ENCODE peak calls at places on chromosome 7, in nine cellular contexts. H, U, F, Y, S, L, G, J and Z are unnamed samples.
A peak's percentile ranks its signal among the peaks of the same experiment; 100 is the strongest.

GRCh38 chr7:31785081-31785480 is 98.1 kb downstream of the PPP1R17 start:
- DNase-seq in G (no peak), Y (no peak), U (no peak), L (no peak), H (no peak), S (no peak), F (no peak), J (no peak), Z (no peak)

GRCh38 chr7:6489612-6490011 is 41.9 kb upstream of the DAGLB start:
- DNase-seq in Y (no peak), S (no peak), G (no peak), L (peak; percentile 37), H (no peak), U (no peak), F (no peak), J (no peak), Z (no peak)

GRCh38 chr7:117741962-117742361 is 131.3 kb downstream of the CTTNBP2 start:
- DNase-seq in F (no peak), J (no peak), U (no peak), H (no peak), L (no peak), G (no peak), S (no peak), Y (no peak), Z (no peak)

GRCh38 chr7:112898432-112899290 is 108.5 kb upstream of the TMEM168 start:
- DNase-seq in U (peak; percentile 28), L (peak; percentile 59), H (no peak), Y (peak; percentile 78), F (no peak), J (no peak), G (peak; percentile 71), S (no peak), Z (peak; percentile 40)

GRCh38 chr7:155999631-156000489 is 187.6 kb upstream of the SHH start:
- DNase-seq in H (no peak), L (no peak), F (no peak), U (no peak), G (no peak), J (no peak), Y (no peak), S (no peak), Z (no peak)

GRCh38 chr7:66529889-66530615 is 98.6 kb upstream of the KCTD7 start:
- DNase-seq in U (no peak), Y (no peak), F (no peak), S (no peak), L (no peak), J (no peak), H (no peak), G (no peak), Z (no peak)

GRCh38 chr7:149238051-149238450 is 1.4 kb upstream of the ZNF212 start:
- DNase-seq in F (no peak), L (no peak), S (no peak), U (peak; percentile 58), H (no peak), Y (peak; percentile 96), G (peak; percentile 80), J (no peak), Z (no peak)

GRCh38 chr7:26656735-26657134 is 207.7 kb downstream of the SKAP2 start:
- DNase-seq in G (no peak), F (no peak), U (no peak), L (no peak), J (no peak), Y (no peak), S (no peak), H (no peak), Z (no peak)

GRCh38 chr7:32942783-32943653 is 14.2 kb upstream of the FKBP9 start:
- DNase-seq in G (no peak), H (peak; percentile 89), F (peak; percentile 89), Y (peak; percentile 66), U (peak; percentile 89), J (peak; percentile 72), L (peak; percentile 41), S (peak; percentile 88), Z (no peak)

GRCh38 chr7:83629117-83629880 is 19.6 kb downstream of the SEMA3E start:
- DNase-seq in S (no peak), U (no peak), Y (no peak), J (no peak), L (no peak), F (no peak), G (no peak), H (no peak), Z (no peak)

GRCh38 chr7:45709168-45710034 is 135.2 kb downstream of the ADCY1 start:
- DNase-seq in Y (no peak), U (no peak), J (no peak), L (no peak), S (no peak), G (no peak), H (peak; percentile 78), F (peak; percentile 44), Z (no peak)

GRCh38 chr7:129189661-129190310 is 1.4 kb downstream of the SMO start:
- DNase-seq in H (peak; percentile 7), S (no peak), J (no peak), Y (no peak), G (no peak), U (no peak), L (no peak), F (no peak), Z (no peak)

GRCh38 chr7:3063016-3063753 is 19.5 kb upstream of the CARD11 start:
- DNase-seq in H (no peak), F (no peak), S (no peak), U (no peak), G (no peak), Y (peak; percentile 6), L (no peak), J (peak; percentile 77), Z (no peak)

GRCh38 chr7:33614357-33615132 is 290.8 kb upstream of the BMPER start:
- DNase-seq in S (no peak), Y (no peak), G (no peak), H (no peak), U (no peak), F (no peak), L (no peak), J (no peak), Z (no peak)

GRCh38 chr7:36602975-36603887 is 121.1 kb downstream of the AOAH start:
- DNase-seq in H (no peak), Y (no peak), F (no peak), J (no peak), L (no peak), S (no peak), U (no peak), G (no peak), Z (no peak)

GRCh38 chr7:136114966-136115762 is 138.0 kb upstream of the MTPN start:
- DNase-seq in Y (peak; percentile 72), G (peak; percentile 27), U (peak; percentile 48), F (no peak), S (no peak), L (peak; percentile 74), H (no peak), J (peak; percentile 39), Z (peak; percentile 25)

DNA sequence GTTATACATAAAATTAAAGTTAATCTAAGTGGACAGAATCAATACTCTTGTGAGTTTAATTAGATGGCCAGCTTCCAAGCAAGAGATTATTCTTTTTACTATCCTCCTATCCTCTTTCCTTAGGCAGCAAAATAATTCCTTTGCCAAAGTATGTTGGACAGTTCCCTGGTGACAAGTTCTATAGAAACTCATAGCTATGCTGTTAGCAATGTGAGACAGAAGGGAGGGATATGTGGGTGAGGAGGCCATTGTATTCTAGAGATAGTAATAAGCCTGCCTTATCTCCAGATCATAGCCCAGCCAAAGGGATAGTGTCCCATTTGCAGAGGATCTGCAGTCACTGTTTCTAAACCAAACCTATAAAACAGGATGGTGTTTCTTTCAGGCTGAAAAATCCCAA is 181.6 kb upstream of the HDAC9 start:
- DNase-seq in F (no peak), H (no peak), U (no peak), S (no peak), G (no peak), Y (peak; percentile 19), L (no peak), J (no peak), Z (no peak)
- TF ChIP-seq CTCF in F (no peak), H (no peak), U (no peak), S (no peak), G (no peak), Y (no peak), L (no peak), J (no peak), Z (no peak)

GRCh38 chr7:2032030-2032875 is 200.5 kb downstream of the MAD1L1 start:
- DNase-seq in G (no peak), H (peak; percentile 64), L (no peak), U (no peak), J (no peak), S (peak; percentile 34), F (peak; percentile 58), Y (no peak), Z (no peak)
- TF ChIP-seq CTCF in G (no peak), H (no peak), L (no peak), U (no peak), J (no peak), S (no peak), F (no peak), Y (no peak), Z (no peak)

GRCh38 chr7:105643384-105643783 is 62.1 kb upstream of the EFCAB10 start:
- DNase-seq in U (no peak), S (no peak), G (no peak), L (no peak), Y (no peak), F (no peak), J (no peak), H (peak; percentile 58), Z (no peak)
- TF ChIP-seq CTCF in U (no peak), S (no peak), G (no peak), L (no peak), Y (no peak), F (no peak), J (no peak), H (no peak), Z (no peak)

GRCh38 chr7:150371131-150371995 is 2.7 kb downstream of the REPIN1 start:
- DNase-seq in H (peak; percentile 64), F (peak; percentile 63), S (no peak), G (no peak), J (no peak), U (no peak), Y (no peak), L (no peak), Z (no peak)

GRCh38 chr7:150368884-150369739 is 490 bp downstream of the REPIN1 start:
- DNase-seq in L (peak; percentile 65), G (no peak), S (peak; percentile 75), H (peak; percentile 81), F (peak; percentile 83), Y (peak; percentile 52), U (peak; percentile 79), J (peak; percentile 68), Z (no peak)

GRCh38 chr7:150369740-150370501 is 1.3 kb downstream of the REPIN1 start:
- DNase-seq in F (peak; percentile 53), U (no peak), H (peak; percentile 59), J (no peak), Y (no peak), G (no peak), L (no peak), S (no peak), Z (no peak)

GRCh38 chr7:150371996-150372270 is 3.3 kb downstream of the REPIN1 start:
- DNase-seq in G (no peak), F (peak; percentile 58), H (peak; percentile 54), Y (no peak), J (no peak), U (no peak), L (no peak), S (no peak), Z (no peak)

DNA sequence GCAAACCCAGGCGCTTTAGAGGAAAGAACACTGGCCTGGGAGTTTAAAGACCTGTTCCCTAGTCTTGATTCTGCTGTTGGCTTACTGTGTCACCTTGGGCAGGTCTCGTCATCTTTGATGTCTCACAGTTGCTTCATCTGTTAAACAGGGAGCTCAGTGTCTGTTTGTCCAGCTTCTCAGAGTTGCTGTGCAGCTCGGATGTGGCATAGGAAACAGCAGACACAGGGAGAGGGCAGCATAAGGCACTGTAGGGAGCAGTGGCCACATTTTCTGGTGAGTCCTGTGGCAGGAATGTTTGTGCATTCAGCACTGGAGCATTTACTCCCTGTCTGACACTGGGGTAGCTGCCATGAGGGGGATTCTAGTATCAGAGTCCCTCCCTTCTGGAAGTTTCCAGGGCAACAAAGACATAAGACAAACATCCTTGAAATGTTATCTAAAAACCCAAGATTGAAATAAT is 2.0 kb downstream of the REPIN1 start:
- DNase-seq in J (no peak), Y (peak; percentile 19), S (no peak), U (no peak), G (no peak), H (no peak), F (peak; percentile 54), L (no peak), Z (no peak)
- TF ChIP-seq CTCF in J (no peak), Y (no peak), S (no peak), U (no peak), G (no peak), H (no peak), F (no peak), L (no peak), Z (no peak)